ENCODE peak calls at places on chromosomes 1 and 21, in ten cellular contexts. B, K, V, M, I, C, D, E, G and J are unnamed samples.

GRCh38 chr1:8911416-8912309 is 33.2 kb upstream of the ENO1 start:
- DNase-seq in B (no peak), K (no peak), V (no peak), M (no peak), I (no peak), C (no peak), D (no peak), E (no peak), G (no peak), J (no peak)

GRCh38 chr1:40818264-40818961 is 34.8 kb downstream of the KCNQ4 start:
- DNase-seq in B (no peak), K (peak), V (peak), M (peak), I (no peak), C (peak), D (peak), E (no peak), G (no peak), J (no peak)

GRCh38 chr21:45880097-45881068 is 101.2 kb upstream of the COL6A1 start:
- DNase-seq in B (peak), K (peak), V (peak), M (peak), I (peak), C (peak), D (no peak), E (peak), G (peak), J (peak)

GRCh38 chr1:22612657-22613056 is 23.8 kb upstream of the C1QA start:
- DNase-seq in B (no peak), K (no peak), V (no peak), M (no peak), I (no peak), C (no peak), D (no peak), E (no peak), G (no peak), J (no peak)

GRCh38 chr1:14655386-14655785 is 56.9 kb downstream of the KAZN start:
- DNase-seq in B (no peak), K (no peak), V (no peak), M (no peak), I (no peak), C (no peak), D (no peak), E (peak), G (no peak), J (no peak)

GRCh38 chr1:235867903-235868469 is 1.3 kb upstream of the LYST start:
- DNase-seq in B (no peak), K (no peak), V (peak), M (peak), I (no peak), C (peak), D (no peak), E (no peak), G (no peak), J (no peak)

GRCh38 chr1:68010094-68010493 is 40.3 kb downstream of the DIRAS3 start:
- DNase-seq in B (no peak), K (no peak), V (no peak), M (no peak), I (no peak), C (no peak), D (no peak), E (no peak), G (no peak), J (peak)

GRCh38 chr1:89454845-89455521 is 69.6 kb upstream of the LRRC8B start:
- DNase-seq in B (peak), K (no peak), V (peak), M (peak), I (peak), C (peak), D (no peak), E (peak), G (no peak), J (peak)

GRCh38 chr1:8329439-8329838 is 11.5 kb downstream of the SLC45A1 start:
- DNase-seq in B (no peak), K (no peak), V (no peak), M (no peak), I (no peak), C (no peak), D (no peak), E (no peak), G (no peak), J (no peak)

GRCh38 chr21:41024341-41025056 is 143.5 kb upstream of the BACE2 start:
- DNase-seq in B (no peak), K (no peak), V (no peak), M (no peak), I (peak), C (no peak), D (no peak), E (no peak), G (no peak), J (no peak)

GRCh38 chr1:168243200-168243599 is 17.4 kb downstream of the SFT2D2 start:
- DNase-seq in B (no peak), K (no peak), V (no peak), M (no peak), I (no peak), C (no peak), D (no peak), E (no peak), G (no peak), J (no peak)

GRCh38 chr1:165057956-165058355 is 298.6 kb downstream of the LMX1A start:
- DNase-seq in B (no peak), K (no peak), V (no peak), M (no peak), I (no peak), C (no peak), D (no peak), E (no peak), G (no peak), J (no peak)

GRCh38 chr1:211082824-211083223 is 51.1 kb downstream of the KCNH1 start:
- DNase-seq in B (no peak), K (no peak), V (no peak), M (no peak), I (no peak), C (no peak), D (no peak), E (no peak), G (no peak), J (no peak)

GRCh38 chr1:168335500-168335899 is 54.8 kb downstream of the TBX19 start:
- DNase-seq in B (no peak), K (no peak), V (no peak), M (no peak), I (no peak), C (no peak), D (no peak), E (no peak), G (no peak), J (no peak)

GRCh38 chr1:234701737-234702341 is 91.9 kb upstream of the IRF2BP2 start:
- DNase-seq in B (no peak), K (no peak), V (no peak), M (no peak), I (no peak), C (no peak), D (no peak), E (no peak), G (peak), J (no peak)

GRCh38 chr1:239306426-239306825 is 79.9 kb upstream of the CHRM3 start:
- DNase-seq in B (no peak), K (no peak), V (no peak), M (no peak), I (no peak), C (no peak), D (no peak), E (no peak), G (no peak), J (no peak)

GRCh38 chr1:9452516-9453158 is 86.6 kb upstream of the SLC25A33 start:
- DNase-seq in B (no peak), K (no peak), V (no peak), M (no peak), I (no peak), C (no peak), D (no peak), E (no peak), G (no peak), J (no peak)

GRCh38 chr1:30538906-30539855 is 184.2 kb downstream of the MATN1 start:
- DNase-seq in B (no peak), K (no peak), V (no peak), M (no peak), I (no peak), C (no peak), D (no peak), E (no peak), G (no peak), J (no peak)

GRCh38 chr1:219988387-219988786 is 57.9 kb downstream of the EPRS1 start:
- DNase-seq in B (no peak), K (no peak), V (no peak), M (no peak), I (no peak), C (no peak), D (no peak), E (no peak), G (no peak), J (no peak)

GRCh38 chr1:33815061-33815460 is 48.8 kb upstream of the HMGB4 start:
- DNase-seq in B (no peak), K (no peak), V (no peak), M (no peak), I (no peak), C (no peak), D (no peak), E (no peak), G (peak), J (no peak)

GRCh38 chr1:47378147-47378546 is 37.9 kb upstream of the FOXE3 start:
- DNase-seq in B (no peak), K (no peak), V (no peak), M (no peak), I (no peak), C (no peak), D (no peak), E (no peak), G (no peak), J (no peak)

GRCh38 chr21:14901482-14901958 is 163.3 kb downstream of the NRIP1 start:
- DNase-seq in B (no peak), K (no peak), V (no peak), M (no peak), I (no peak), C (no peak), D (no peak), E (no peak), G (no peak), J (no peak)

GRCh38 chr1:966135-966602 is at the start of gene PLEKHN1:
- DNase-seq in B (no peak), K (no peak), V (no peak), M (no peak), I (no peak), C (no peak), D (no peak), E (no peak), G (no peak), J (no peak)

GRCh38 chr1:40221977-40222772 is 25.6 kb upstream of the TMCO2 start:
- DNase-seq in B (no peak), K (no peak), V (no peak), M (no peak), I (no peak), C (no peak), D (no peak), E (no peak), G (no peak), J (no peak)

GRCh38 chr1:110880708-110881374 is 7.9 kb downstream of the CD53 start:
- DNase-seq in B (no peak), K (no peak), V (no peak), M (no peak), I (no peak), C (peak), D (no peak), E (no peak), G (no peak), J (no peak)

GRCh38 chr1:172451002-172451443 is 7.2 kb upstream of the PIGC start:
- DNase-seq in B (no peak), K (no peak), V (no peak), M (no peak), I (no peak), C (no peak), D (no peak), E (peak), G (no peak), J (peak)

GRCh38 chr1:216422821-216423529 is at the start of gene USH2A:
- DNase-seq in B (no peak), K (no peak), V (no peak), M (no peak), I (no peak), C (no peak), D (no peak), E (no peak), G (no peak), J (no peak)

GRCh38 chr1:93756656-93757055 is 75.0 kb upstream of the BCAR3 start:
- DNase-seq in B (no peak), K (no peak), V (no peak), M (no peak), I (no peak), C (no peak), D (no peak), E (no peak), G (no peak), J (no peak)

GRCh38 chr1:9875636-9876000 is 34.5 kb downstream of the CTNNBIP1 start:
- DNase-seq in B (no peak), K (no peak), V (no peak), M (no peak), I (no peak), C (no peak), D (no peak), E (peak), G (no peak), J (no peak)